ENCODE peak calls at places on chromosomes 13 and 19, in seven cellular contexts. R is left ventricle myocardium inferior; P is psoas muscle; M is cardiac muscle cell; I is HL-60; Q is CD4-positive, alpha-beta T cell; D is AG09319. V is an unnamed sample.
A peak's percentile ranks its signal among the peaks of the same experiment; 100 is the strongest.

GRCh38 chr13:66405908-66406802 is 824.0 kb downstream of the PCDH9 start:
- DNase-seq in R (no peak), P (no peak), M (no peak), I (no peak), Q (no peak), D (no peak), V (no peak)

GRCh38 chr19:42206871-42207755 is 10.4 kb downstream of the DEDD2 start:
- DNase-seq in R (no peak), P (no peak), M (no peak), I (no peak), Q (no peak), D (no peak), V (no peak)

GRCh38 chr19:9729162-9729561 is 39.4 kb downstream of the ZNF846 start:
- DNase-seq in R (no peak), P (no peak), M (no peak), I (no peak), Q (no peak), D (no peak), V (no peak)

GRCh38 chr13:46552302-46552680 is 679 bp upstream of the LRCH1 start:
- DNase-seq in R (no peak), P (no peak), M (no peak), I (no peak), Q (no peak), D (no peak), V (no peak)

GRCh38 chr13:112447761-112448603 is 71.8 kb downstream of the SPACA7 start:
- DNase-seq in R (no peak), P (peak; percentile 31), M (no peak), I (no peak), Q (no peak), D (no peak), V (no peak)

GRCh38 chr13:21216332-21216731 is 39.9 kb downstream of the MRPL57 start:
- DNase-seq in R (no peak), P (no peak), M (no peak), I (no peak), Q (no peak), D (no peak), V (no peak)

GRCh38 chr19:10224337-10224736 is 6.8 kb downstream of the S1PR2 start:
- DNase-seq in R (no peak), P (no peak), M (no peak), I (no peak), Q (no peak), D (no peak), V (no peak)

GRCh38 chr19:54316746-54317107 is 3.8 kb upstream of the LILRA5 start:
- DNase-seq in R (no peak), P (peak; percentile 65), M (no peak), I (peak; percentile 58), Q (no peak), D (no peak), V (peak; percentile 65)

GRCh38 chr13:49370390-49370789 is 73.5 kb downstream of the CAB39L start:
- DNase-seq in R (no peak), P (no peak), M (no peak), I (no peak), Q (no peak), D (no peak), V (no peak)

GRCh38 chr19:13846533-13847032 is 30.4 kb upstream of the NANOS3 start:
- DNase-seq in R (peak; percentile 86), P (peak; percentile 90), M (peak; percentile 78), I (peak; percentile 95), Q (peak; percentile 97), D (no peak), V (peak; percentile 100)

GRCh38 chr13:19910336-19911072 is 47.1 kb upstream of the ZMYM5 start:
- DNase-seq in R (no peak), P (no peak), M (no peak), I (no peak), Q (no peak), D (no peak), V (no peak)

GRCh38 chr13:61768175-61768574 is 352.5 kb upstream of the PCDH20 start:
- DNase-seq in R (no peak), P (no peak), M (no peak), I (no peak), Q (no peak), D (no peak), V (no peak)

GRCh38 chr13:47215741-47216140 is 318.9 kb upstream of the HTR2A start:
- DNase-seq in R (no peak), P (no peak), M (no peak), I (no peak), Q (no peak), D (peak; percentile 24), V (no peak)

GRCh38 chr13:37319041-37319443 is 213.6 kb upstream of the CSNK1A1L start:
- DNase-seq in R (no peak), P (no peak), M (no peak), I (no peak), Q (no peak), D (peak; percentile 57), V (no peak)

GRCh38 chr19:326851-327250 is 17.7 kb downstream of the MIER2 start:
- DNase-seq in R (no peak), P (no peak), M (no peak), I (no peak), Q (no peak), D (no peak), V (no peak)

GRCh38 chr19:38830039-38830733 is 1.4 kb downstream of the ECH1 start:
- DNase-seq in R (no peak), P (no peak), M (no peak), I (no peak), Q (no peak), D (no peak), V (no peak)

GRCh38 chr19:49210108-49210900 is 52.7 kb downstream of the TRPM4 start:
- DNase-seq in R (no peak), P (peak; percentile 70), M (peak; percentile 52), I (no peak), Q (no peak), D (no peak), V (peak; percentile 65)

GRCh38 chr19:2355168-2356035 is 4.7 kb upstream of the TMPRSS9 start:
- DNase-seq in R (no peak), P (peak; percentile 73), M (no peak), I (no peak), Q (no peak), D (no peak), V (no peak)

GRCh38 chr19:42030605-42031004 is 36.6 kb upstream of the ATP1A3 start:
- DNase-seq in R (no peak), P (peak; percentile 6), M (no peak), I (no peak), Q (no peak), D (no peak), V (no peak)

GRCh38 chr19:50490411-50490811 is 13.8 kb upstream of the GARIN5A start:
- DNase-seq in R (no peak), P (peak; percentile 52), M (no peak), I (no peak), Q (no peak), D (no peak), V (no peak)

GRCh38 chr13:75299913-75300862 is 181.8 kb downstream of the TBC1D4 start:
- DNase-seq in R (no peak), P (no peak), M (no peak), I (no peak), Q (no peak), D (no peak), V (no peak)

GRCh38 chr19:4077800-4078683 is 11.3 kb upstream of the ZBTB7A start:
- DNase-seq in R (peak; percentile 87), P (peak; percentile 82), M (peak; percentile 28), I (peak; percentile 39), Q (no peak), D (no peak), V (no peak)
- TF ChIP-seq CTCF in R (no peak), P (no peak), M (no peak), I (no peak), Q (no peak), D (no peak), V (no peak)

DNA sequence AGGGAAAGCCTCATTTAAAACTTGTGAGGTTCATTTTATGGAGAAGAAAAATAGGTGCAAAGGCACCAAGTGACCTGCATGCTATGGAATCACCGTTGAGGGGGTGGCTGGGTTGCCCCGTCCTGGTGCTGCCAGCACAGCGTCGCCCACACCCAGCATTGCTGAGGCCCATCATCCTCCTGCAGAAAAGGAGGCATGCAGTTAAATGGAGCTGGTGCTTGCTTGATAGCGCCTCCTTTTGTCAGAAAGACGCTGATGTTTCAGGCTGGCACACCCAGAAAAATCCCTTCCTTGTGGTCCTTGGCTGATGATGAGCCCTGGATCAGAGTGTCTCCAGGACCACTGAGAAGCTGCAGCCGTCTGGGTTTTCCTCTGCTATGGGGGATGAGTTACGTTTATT is 36.9 kb downstream of the DHRS12 start:
- DNase-seq in R (no peak), P (no peak), M (no peak), I (no peak), Q (no peak), D (no peak), V (no peak)
- TF ChIP-seq CTCF in R (no peak), P (no peak), M (no peak), I (no peak), Q (no peak), D (no peak), V (peak; percentile 15)

DNA sequence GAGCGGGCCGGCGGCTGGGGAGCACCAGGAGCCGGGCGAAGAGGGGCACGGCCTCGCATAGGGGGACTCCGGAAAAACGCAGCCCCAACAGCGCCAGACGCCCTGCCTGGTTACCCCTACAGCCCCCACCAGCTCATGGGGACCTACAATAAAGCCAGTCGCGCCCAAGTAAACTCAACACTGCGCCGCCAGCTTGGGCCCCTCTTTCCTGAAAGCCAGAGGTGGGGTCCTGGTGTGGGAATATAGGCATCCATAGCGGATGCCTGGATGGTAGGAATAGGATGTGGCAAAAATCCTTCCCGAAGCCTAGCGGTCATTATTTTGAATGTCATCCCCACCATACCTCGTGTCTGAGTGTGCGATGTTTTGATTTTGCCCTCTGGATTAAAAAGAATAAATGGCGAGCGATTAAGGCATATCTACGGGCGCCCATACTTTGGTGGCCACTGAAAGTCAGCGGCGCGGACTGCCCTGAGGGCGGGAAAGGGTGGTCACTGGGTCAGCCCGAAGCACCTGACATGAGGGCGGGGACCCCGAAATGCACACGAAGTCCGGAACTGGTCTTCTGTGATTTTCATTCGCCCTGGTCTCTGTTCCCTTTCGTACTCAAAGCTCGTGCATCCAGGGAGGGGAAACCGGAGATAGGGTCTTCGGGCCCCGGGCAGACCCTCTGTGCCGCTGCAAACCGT is at the start of the genes NHLRC3 and PROSER1:
- DNase-seq in R (peak; percentile 92), P (peak; percentile 97), M (peak; percentile 96), I (peak; percentile 81), Q (peak; percentile 73), D (peak; percentile 88), V (peak; percentile 78)
- TF ChIP-seq CTCF in R (no peak), P (no peak), M (no peak), I (no peak), Q (no peak), D (no peak), V (no peak)

DNA sequence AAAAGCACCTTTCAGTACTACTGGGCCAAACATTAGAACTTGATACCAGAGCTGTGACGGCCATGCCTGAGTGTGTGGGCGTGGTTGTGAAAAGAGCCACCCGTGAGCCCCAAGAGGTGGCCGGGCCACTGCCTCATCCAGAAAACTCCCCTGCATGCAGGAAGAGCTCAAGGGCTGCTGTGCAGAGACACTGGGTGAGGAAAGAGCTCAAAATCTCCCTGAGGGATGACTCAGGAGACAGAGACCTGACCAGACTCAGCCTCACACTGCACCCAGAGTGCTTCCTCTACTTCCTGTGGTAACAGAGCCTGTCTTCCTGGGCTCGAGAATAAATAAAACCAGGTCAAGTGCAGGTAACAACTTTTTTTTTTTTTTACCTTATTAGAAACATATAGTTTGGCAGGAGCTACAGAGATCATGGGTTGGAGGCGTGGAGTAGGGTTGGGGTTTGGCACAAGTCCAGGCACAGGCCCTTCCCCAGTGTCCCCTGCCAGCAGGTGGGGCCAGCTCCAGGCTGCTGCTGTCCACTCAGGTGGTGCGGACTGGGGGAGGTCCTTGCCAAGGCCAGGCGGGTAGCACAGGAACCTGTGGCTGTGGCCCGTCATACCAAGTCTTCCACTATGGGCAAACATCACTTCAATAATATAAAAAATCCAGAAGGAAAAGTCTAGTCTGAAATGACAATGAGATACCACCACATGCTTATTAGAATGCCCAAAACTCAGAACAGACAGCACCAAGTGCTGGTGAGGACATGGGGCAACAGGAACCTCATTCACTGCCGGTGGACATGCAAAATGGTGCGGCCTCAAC is 25.5 kb downstream of the ELL start:
- DNase-seq in R (peak; percentile 33), P (no peak), M (no peak), I (peak; percentile 74), Q (peak; percentile 51), D (no peak), V (peak; percentile 92)
- TF ChIP-seq CTCF in R (no peak), P (no peak), M (no peak), I (no peak), Q (no peak), D (no peak), V (peak; percentile 11)

V was measured in CD14-positive monocyte.